ENCODE peak calls at places on chromosomes 16 and 17, in seven cellular contexts. Z is stimulated activated CD4-positive, alpha-beta T cell treated with anti-CD3 and anti-CD28 coated beads, Interleukin-1b, Interleukin-23, amount 100 ng/mL, for 48 hours; U is lower leg skin; V is caudate nucleus; L is activated T-cell treated with anti-CD3 and anti-CD28 coated beads, Interleukin-2, amount 50 U/mL, for 1 hour; O is tibial artery; H is H54. R is an unnamed sample.

GRCh38 chr17:63555475-63556156 is 5.3 kb downstream of the DCAF7 start:
- DNase-seq in Z (no peak), U (no peak), V (no peak), L (peak; percentile 7), O (no peak), H (no peak), R (no peak)

GRCh38 chr17:28675485-28675884 is 13.5 kb downstream of the SUPT6H start:
- DNase-seq in Z (no peak), U (no peak), V (no peak), L (peak; percentile 12), O (no peak), H (no peak), R (no peak)

GRCh38 chr17:61312406-61313295 is 87.0 kb upstream of the TBX2 start:
- DNase-seq in Z (no peak), U (no peak), V (no peak), L (no peak), O (no peak), H (no peak), R (no peak)

GRCh38 chr16:67758966-67759365 is 39.9 kb upstream of the GFOD2 start:
- DNase-seq in Z (no peak), U (no peak), V (no peak), L (no peak), O (no peak), H (no peak), R (no peak)

GRCh38 chr17:58088624-58089023 is 5.4 kb downstream of the DYNLL2 start:
- DNase-seq in Z (no peak), U (no peak), V (no peak), L (no peak), O (no peak), H (no peak), R (no peak)

GRCh38 chr17:50903604-50904521 is 37.7 kb upstream of the TOB1 start:
- DNase-seq in Z (peak; percentile 67), U (no peak), V (no peak), L (no peak), O (no peak), H (no peak), R (no peak)

GRCh38 chr17:37116802-37117201 is 168.0 kb downstream of the AATF start:
- DNase-seq in Z (no peak), U (no peak), V (no peak), L (no peak), O (no peak), H (no peak), R (no peak)

GRCh38 chr16:85986931-85987749 is 88.2 kb downstream of the IRF8 start:
- DNase-seq in Z (peak; percentile 52), U (no peak), V (no peak), L (peak; percentile 59), O (no peak), H (peak; percentile 68), R (no peak)

GRCh38 chr16:30747799-30748633 is at the start of gene PHKG2:
- DNase-seq in Z (peak; percentile 98), U (peak; percentile 99), V (peak; percentile 97), L (peak; percentile 93), O (peak; percentile 99), H (peak; percentile 96), R (peak; percentile 98)

R was measured in anterior cingulate cortex.